ENCODE peak calls at places on chromosomes 4 and X, in nine cellular contexts. One of them, this sample, is unnamed.

GRCh38 chr4:141448490-141448889 is 187.9 kb upstream of the IL15 start:
- DNase-seq in mammary epithelial cell: no peak
- DNase-seq in coronary artery: no peak
- DNase-seq in choroid plexus epithelial cell: no peak
- DNase-seq in testis: no peak
- DNase-seq in body of pancreas: no peak
- DNase-seq in mucosa of descending colon: no peak
- DNase-seq in GM23338: no peak
- DNase-seq in OCI-LY7: no peak
- DNase-seq in this sample: no peak

GRCh38 chr4:93334003-93334402 is 494.6 kb upstream of the ATOH1 start:
- DNase-seq in body of pancreas: no peak
- DNase-seq in choroid plexus epithelial cell: peak; percentile 24
- DNase-seq in mammary epithelial cell: no peak
- DNase-seq in coronary artery: no peak
- DNase-seq in GM23338: no peak
- DNase-seq in mucosa of descending colon: no peak
- DNase-seq in OCI-LY7: no peak
- DNase-seq in testis: no peak
- DNase-seq in this sample: no peak

GRCh38 chr4:31370866-31371465 is 650.8 kb downstream of the PCDH7 start:
- DNase-seq in mucosa of descending colon: no peak
- DNase-seq in OCI-LY7: peak; percentile 61
- DNase-seq in choroid plexus epithelial cell: peak; percentile 64
- DNase-seq in coronary artery: no peak
- DNase-seq in mammary epithelial cell: peak; percentile 12
- DNase-seq in body of pancreas: no peak
- DNase-seq in testis: peak; percentile 15
- DNase-seq in GM23338: peak; percentile 83
- DNase-seq in this sample: peak; percentile 58

GRCh38 chrX:46258356-46258755 is 286.9 kb downstream of the ZNF674 start:
- DNase-seq in GM23338: no peak
- DNase-seq in testis: no peak
- DNase-seq in choroid plexus epithelial cell: no peak
- DNase-seq in body of pancreas: no peak
- DNase-seq in mammary epithelial cell: no peak
- DNase-seq in mucosa of descending colon: no peak
- DNase-seq in OCI-LY7: no peak
- DNase-seq in coronary artery: no peak
- DNase-seq in this sample: no peak

GRCh38 chr4:150782921-150783320 is 201.0 kb downstream of the MAB21L2 start:
- DNase-seq in mucosa of descending colon: no peak
- DNase-seq in mammary epithelial cell: no peak
- DNase-seq in GM23338: no peak
- DNase-seq in body of pancreas: no peak
- DNase-seq in OCI-LY7: no peak
- DNase-seq in testis: no peak
- DNase-seq in coronary artery: no peak
- DNase-seq in choroid plexus epithelial cell: peak; percentile 53
- DNase-seq in this sample: no peak

GRCh38 chr4:171582961-171583581 is 230.1 kb upstream of the GALNTL6 start:
- DNase-seq in testis: no peak
- DNase-seq in mammary epithelial cell: no peak
- DNase-seq in choroid plexus epithelial cell: no peak
- DNase-seq in mucosa of descending colon: no peak
- DNase-seq in body of pancreas: no peak
- DNase-seq in OCI-LY7: no peak
- DNase-seq in coronary artery: no peak
- DNase-seq in GM23338: no peak
- DNase-seq in this sample: no peak

GRCh38 chr4:53089940-53090729 is 228.0 kb downstream of the RASL11B start:
- DNase-seq in testis: no peak
- DNase-seq in choroid plexus epithelial cell: peak; percentile 49
- DNase-seq in mucosa of descending colon: no peak
- DNase-seq in GM23338: no peak
- DNase-seq in body of pancreas: no peak
- DNase-seq in coronary artery: no peak
- DNase-seq in OCI-LY7: no peak
- DNase-seq in mammary epithelial cell: no peak
- DNase-seq in this sample: peak; percentile 53

GRCh38 chr4:182143086-182143821 is 99.9 kb upstream of the TENM3 start:
- DNase-seq in mucosa of descending colon: no peak
- DNase-seq in OCI-LY7: no peak
- DNase-seq in GM23338: peak; percentile 24
- DNase-seq in mammary epithelial cell: peak; percentile 48
- DNase-seq in body of pancreas: no peak
- DNase-seq in choroid plexus epithelial cell: peak; percentile 25
- DNase-seq in testis: no peak
- DNase-seq in coronary artery: no peak
- DNase-seq in this sample: peak; percentile 55

GRCh38 chr4:78864405-78865024 is 74.7 kb downstream of the PAQR3 start:
- DNase-seq in choroid plexus epithelial cell: peak; percentile 93
- DNase-seq in coronary artery: no peak
- DNase-seq in body of pancreas: no peak
- DNase-seq in GM23338: peak; percentile 72
- DNase-seq in testis: no peak
- DNase-seq in mucosa of descending colon: no peak
- DNase-seq in OCI-LY7: peak; percentile 86
- DNase-seq in mammary epithelial cell: peak; percentile 58
- DNase-seq in this sample: peak; percentile 90

GRCh38 chr4:167475951-167476350 is 241.7 kb upstream of the SPOCK3 start:
- DNase-seq in OCI-LY7: no peak
- DNase-seq in choroid plexus epithelial cell: no peak
- DNase-seq in GM23338: no peak
- DNase-seq in body of pancreas: no peak
- DNase-seq in mammary epithelial cell: no peak
- DNase-seq in testis: no peak
- DNase-seq in coronary artery: no peak
- DNase-seq in mucosa of descending colon: no peak
- DNase-seq in this sample: no peak

GRCh38 chr4:169033660-169034059 is 23.6 kb upstream of the CBR4 start:
- DNase-seq in mucosa of descending colon: no peak
- DNase-seq in mammary epithelial cell: peak; percentile 70
- DNase-seq in choroid plexus epithelial cell: peak; percentile 13
- DNase-seq in body of pancreas: peak; percentile 41
- DNase-seq in GM23338: no peak
- DNase-seq in coronary artery: no peak
- DNase-seq in testis: no peak
- DNase-seq in OCI-LY7: no peak
- DNase-seq in this sample: no peak

GRCh38 chr4:152352215-152352614 is 183.7 kb downstream of the FBXW7 start:
- DNase-seq in GM23338: no peak
- DNase-seq in OCI-LY7: no peak
- DNase-seq in mucosa of descending colon: no peak
- DNase-seq in choroid plexus epithelial cell: peak; percentile 40
- DNase-seq in coronary artery: no peak
- DNase-seq in mammary epithelial cell: no peak
- DNase-seq in body of pancreas: no peak
- DNase-seq in testis: no peak
- DNase-seq in this sample: no peak

GRCh38 chr4:1794809-1795303 is 1.8 kb downstream of the FGFR3 start:
- DNase-seq in mucosa of descending colon: no peak
- DNase-seq in choroid plexus epithelial cell: no peak
- DNase-seq in GM23338: no peak
- DNase-seq in mammary epithelial cell: no peak
- DNase-seq in body of pancreas: no peak
- DNase-seq in OCI-LY7: no peak
- DNase-seq in coronary artery: no peak
- DNase-seq in testis: no peak
- DNase-seq in this sample: no peak

GRCh38 chrX:103831342-103831802 is 685 bp downstream of the RAB9B start:
- DNase-seq in mammary epithelial cell: no peak
- DNase-seq in OCI-LY7: no peak
- DNase-seq in coronary artery: no peak
- DNase-seq in mucosa of descending colon: no peak
- DNase-seq in GM23338: peak; percentile 74
- DNase-seq in body of pancreas: peak; percentile 64
- DNase-seq in choroid plexus epithelial cell: no peak
- DNase-seq in testis: no peak
- DNase-seq in this sample: no peak

GRCh38 chr4:113181289-113182007 is 132.0 kb downstream of the ANK2 start:
- DNase-seq in mucosa of descending colon: no peak
- DNase-seq in body of pancreas: no peak
- DNase-seq in coronary artery: no peak
- DNase-seq in OCI-LY7: no peak
- DNase-seq in testis: no peak
- DNase-seq in choroid plexus epithelial cell: no peak
- DNase-seq in mammary epithelial cell: no peak
- DNase-seq in GM23338: no peak
- DNase-seq in this sample: no peak

GRCh38 chrX:1072637-1073377 is 139.6 kb downstream of the CRLF2 start:
- DNase-seq in choroid plexus epithelial cell: no peak
- DNase-seq in OCI-LY7: peak; percentile 13
- DNase-seq in body of pancreas: no peak
- DNase-seq in coronary artery: peak; percentile 17
- DNase-seq in testis: peak; percentile 80
- DNase-seq in mucosa of descending colon: no peak
- DNase-seq in GM23338: peak; percentile 46
- DNase-seq in mammary epithelial cell: no peak
- DNase-seq in this sample: no peak

GRCh38 chr4:24956091-24956490 is 43.2 kb upstream of the CCDC149 start:
- DNase-seq in GM23338: peak; percentile 16
- DNase-seq in testis: no peak
- DNase-seq in OCI-LY7: no peak
- DNase-seq in mucosa of descending colon: no peak
- DNase-seq in mammary epithelial cell: no peak
- DNase-seq in choroid plexus epithelial cell: no peak
- DNase-seq in coronary artery: no peak
- DNase-seq in body of pancreas: no peak
- DNase-seq in this sample: no peak

GRCh38 chrX:23403849-23404248 is 69.2 kb downstream of the PTCHD1 start:
- DNase-seq in OCI-LY7: peak; percentile 0
- DNase-seq in GM23338: peak; percentile 37
- DNase-seq in mucosa of descending colon: no peak
- DNase-seq in choroid plexus epithelial cell: peak; percentile 5
- DNase-seq in testis: no peak
- DNase-seq in body of pancreas: no peak
- DNase-seq in mammary epithelial cell: no peak
- DNase-seq in coronary artery: no peak
- DNase-seq in this sample: no peak
- TF ChIP-seq CTCF in OCI-LY7: peak; percentile 37
- TF ChIP-seq CTCF in GM23338: peak; percentile 64
- TF ChIP-seq CTCF in mucosa of descending colon: no peak
- TF ChIP-seq CTCF in choroid plexus epithelial cell: peak; percentile 55
- TF ChIP-seq CTCF in testis: no peak
- TF ChIP-seq CTCF in body of pancreas: peak; percentile 19
- TF ChIP-seq CTCF in mammary epithelial cell: peak; percentile 31
- TF ChIP-seq CTCF in coronary artery: no peak
- TF ChIP-seq CTCF in this sample: peak; percentile 26

DNA sequence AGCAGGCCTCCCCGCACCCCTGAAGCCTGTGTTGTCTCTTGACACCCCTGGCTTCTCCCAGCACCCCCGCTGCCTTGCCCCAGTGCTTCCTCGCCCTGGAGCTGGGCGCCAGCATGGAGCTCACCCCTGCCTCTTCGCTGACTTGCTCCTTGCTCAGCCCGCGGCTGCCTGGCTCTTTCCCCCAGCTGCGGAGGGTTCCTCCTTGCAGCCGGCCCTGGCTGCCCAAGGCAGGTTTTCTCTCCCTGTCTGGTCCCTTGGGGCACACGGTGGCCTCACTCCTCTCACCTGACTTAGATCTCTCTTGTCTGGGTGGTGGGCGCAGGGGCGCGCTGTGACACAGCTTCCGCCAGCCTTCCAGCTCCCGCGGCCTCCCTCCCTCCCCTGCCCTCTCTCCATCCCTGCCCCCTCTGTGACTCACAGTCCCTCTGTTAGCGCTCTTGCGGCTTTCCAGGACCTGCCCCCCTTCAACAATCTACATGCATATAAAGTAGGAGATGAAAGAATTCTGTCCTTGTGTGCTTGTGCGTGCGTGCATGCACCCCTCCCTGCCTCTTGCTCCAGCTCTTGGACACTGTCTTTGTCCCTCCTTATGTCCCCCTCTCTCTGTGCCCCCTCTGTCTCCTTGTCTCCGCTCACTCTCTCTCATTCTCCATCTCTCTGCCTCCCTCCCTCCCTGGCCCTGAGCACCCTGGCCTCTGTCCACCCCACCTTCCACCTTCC is 2.2 kb downstream of the PLXNB3 start:
- DNase-seq in GM23338: no peak
- DNase-seq in testis: no peak
- DNase-seq in choroid plexus epithelial cell: peak; percentile 66
- DNase-seq in OCI-LY7: peak; percentile 56
- DNase-seq in mammary epithelial cell: peak; percentile 65
- DNase-seq in mucosa of descending colon: peak; percentile 43
- DNase-seq in body of pancreas: no peak
- DNase-seq in coronary artery: no peak
- DNase-seq in this sample: peak; percentile 66
- H3K4me3 ChIP-seq in GM23338: no peak overlapping the region
- H3K4me3 ChIP-seq in testis: no peak overlapping the region
- H3K4me3 ChIP-seq in choroid plexus epithelial cell: peak overlapping the region; percentile 54
- H3K4me3 ChIP-seq in OCI-LY7: no peak overlapping the region
- H3K4me3 ChIP-seq in mammary epithelial cell: peak overlapping the region; percentile 2
- H3K4me3 ChIP-seq in mucosa of descending colon: no peak overlapping the region
- H3K4me3 ChIP-seq in body of pancreas: no peak overlapping the region
- H3K4me3 ChIP-seq in coronary artery: peak overlapping the region; percentile 60
- H3K4me3 ChIP-seq in this sample: peak overlapping the region; percentile 43

GRCh38 chr4:110824344-110824743 is 201.5 kb upstream of the PITX2 start:
- DNase-seq in GM23338: no peak
- DNase-seq in choroid plexus epithelial cell: no peak
- DNase-seq in body of pancreas: no peak
- DNase-seq in coronary artery: no peak
- DNase-seq in testis: no peak
- DNase-seq in OCI-LY7: no peak
- DNase-seq in mucosa of descending colon: no peak
- DNase-seq in mammary epithelial cell: no peak
- DNase-seq in this sample: no peak
- TF ChIP-seq CTCF in GM23338: no peak
- TF ChIP-seq CTCF in choroid plexus epithelial cell: no peak
- TF ChIP-seq CTCF in body of pancreas: no peak
- TF ChIP-seq CTCF in coronary artery: no peak
- TF ChIP-seq CTCF in testis: no peak
- TF ChIP-seq CTCF in OCI-LY7: no peak
- TF ChIP-seq CTCF in mucosa of descending colon: no peak
- TF ChIP-seq CTCF in mammary epithelial cell: no peak
- TF ChIP-seq CTCF in this sample: no peak

GRCh38 chr4:41256131-41256739 is 493 bp upstream of the UCHL1 start:
- DNase-seq in body of pancreas: no peak
- DNase-seq in choroid plexus epithelial cell: peak; percentile 76
- DNase-seq in coronary artery: no peak
- DNase-seq in OCI-LY7: peak; percentile 27
- DNase-seq in testis: no peak
- DNase-seq in mucosa of descending colon: no peak
- DNase-seq in GM23338: peak; percentile 75
- DNase-seq in mammary epithelial cell: no peak
- DNase-seq in this sample: no peak
- H3K4me3 ChIP-seq in body of pancreas: no peak overlapping the region
- H3K4me3 ChIP-seq in choroid plexus epithelial cell: peak overlapping the region; percentile 88
- H3K4me3 ChIP-seq in coronary artery: peak overlapping the region; percentile 85
- H3K4me3 ChIP-seq in OCI-LY7: peak overlapping the region; percentile 90
- H3K4me3 ChIP-seq in testis: peak overlapping the region; percentile 70
- H3K4me3 ChIP-seq in mucosa of descending colon: no peak overlapping the region
- H3K4me3 ChIP-seq in GM23338: peak overlapping the region; percentile 65
- H3K4me3 ChIP-seq in mammary epithelial cell: no peak overlapping the region
- H3K4me3 ChIP-seq in this sample: peak overlapping the region; percentile 62

DNA sequence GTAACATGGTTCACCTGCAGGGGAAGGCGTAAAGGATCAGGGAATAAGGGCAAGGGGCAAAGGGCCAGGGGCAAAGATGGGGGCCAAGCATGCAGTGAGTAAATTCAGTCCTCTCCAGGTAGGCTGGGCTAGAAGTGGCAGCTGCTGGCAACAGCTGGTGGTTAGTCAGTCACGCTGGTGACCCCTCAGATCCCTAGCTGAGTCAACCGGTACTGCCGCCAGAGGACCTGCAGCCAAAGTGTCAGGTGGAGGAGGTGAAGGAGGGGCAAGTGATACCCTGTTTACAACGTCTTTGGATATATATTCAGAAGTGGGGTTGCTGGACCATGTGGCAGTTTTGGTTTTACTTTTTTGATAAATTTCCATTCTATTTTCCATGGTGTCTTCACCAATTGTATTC is 24.6 kb upstream of the NAP1L2 start:
- DNase-seq in OCI-LY7: no peak
- DNase-seq in testis: no peak
- DNase-seq in mucosa of descending colon: no peak
- DNase-seq in coronary artery: no peak
- DNase-seq in body of pancreas: no peak
- DNase-seq in mammary epithelial cell: no peak
- DNase-seq in choroid plexus epithelial cell: no peak
- DNase-seq in GM23338: peak; percentile 12
- DNase-seq in this sample: no peak
- TF ChIP-seq CTCF in OCI-LY7: no peak
- TF ChIP-seq CTCF in testis: no peak
- TF ChIP-seq CTCF in mucosa of descending colon: no peak
- TF ChIP-seq CTCF in coronary artery: no peak
- TF ChIP-seq CTCF in body of pancreas: no peak
- TF ChIP-seq CTCF in mammary epithelial cell: no peak
- TF ChIP-seq CTCF in choroid plexus epithelial cell: no peak
- TF ChIP-seq CTCF in GM23338: no peak
- TF ChIP-seq CTCF in this sample: no peak